ENCODE peak calls at places on chromosomes 12 and 14, in nine cellular contexts. C is KBM-7; V is stimulated activated CD8-positive, alpha-beta memory T cell treated with anti-CD3 and anti-CD28 coated beads, Interleukin-12 subunit alpha, Interleukin-12 subunit beta, amount 100 ng/mL, for 4 hours; B is heart right ventricle; J is stimulated activated naive CD8-positive, alpha-beta T cell treated with anti-CD3 and anti-CD28 coated beads, Interleukin-15, amount 100 ng/mL, for 72 hours; M is left ventricle myocardium inferior; L is endothelial cell of umbilical vein; O is T-helper 9 cell; R is T-helper 2 cell. X is an unnamed sample.

GRCh38 chr12:93032748-93033147 is 103.7 kb upstream of the EEA1 start:
- DNase-seq in C (no peak), V (no peak), B (no peak), J (no peak), M (no peak), L (peak; percentile 98), O (no peak), R (no peak), X (no peak)

GRCh38 chr12:52523825-52524224 is 3.6 kb upstream of the KRT5 start:
- DNase-seq in C (no peak), V (no peak), B (no peak), J (no peak), M (no peak), L (no peak), O (no peak), R (no peak), X (no peak)

GRCh38 chr12:99381992-99382391 is 265.6 kb upstream of the GARIN6 start:
- DNase-seq in C (no peak), V (no peak), B (no peak), J (no peak), M (no peak), L (no peak), O (no peak), R (no peak), X (no peak)

GRCh38 chr12:69341328-69341727 is 6.9 kb upstream of the LYZ start:
- DNase-seq in C (no peak), V (no peak), B (no peak), J (no peak), M (no peak), L (no peak), O (no peak), R (no peak), X (no peak)

GRCh38 chr12:8681129-8681902 is 16.5 kb upstream of the RIMKLB start:
- DNase-seq in C (no peak), V (no peak), B (no peak), J (no peak), M (no peak), L (peak; percentile 91), O (no peak), R (no peak), X (no peak)

GRCh38 chr14:69675246-69675583 is 63.8 kb downstream of the SUSD6 start:
- DNase-seq in C (no peak), V (no peak), B (peak; percentile 36), J (no peak), M (peak; percentile 52), L (no peak), O (no peak), R (no peak), X (no peak)

GRCh38 chr12:55227643-55228042 is 6.8 kb downstream of the OR10A7 start:
- DNase-seq in C (no peak), V (no peak), B (no peak), J (no peak), M (no peak), L (no peak), O (no peak), R (no peak), X (no peak)

GRCh38 chr12:53051881-53052412 is 2.1 kb downstream of the TNS2 start:
- DNase-seq in C (no peak), V (no peak), B (no peak), J (no peak), M (no peak), L (no peak), O (no peak), R (no peak), X (no peak)

GRCh38 chr12:93879476-93880376 is 202.6 kb downstream of the CRADD start:
- DNase-seq in C (no peak), V (no peak), B (no peak), J (no peak), M (no peak), L (no peak), O (no peak), R (no peak), X (no peak)

GRCh38 chr12:88418856-88419497 is 161.3 kb downstream of the KITLG start:
- DNase-seq in C (no peak), V (no peak), B (no peak), J (no peak), M (no peak), L (no peak), O (no peak), R (no peak), X (no peak)

GRCh38 chr12:105706321-105706972 is 376.0 kb downstream of the C12orf75 start:
- DNase-seq in C (no peak), V (no peak), B (peak; percentile 19), J (no peak), M (no peak), L (peak; percentile 64), O (no peak), R (no peak), X (no peak)

GRCh38 chr12:83106873-83107272 is 420.2 kb downstream of the TMTC2 start:
- DNase-seq in C (no peak), V (no peak), B (no peak), J (no peak), M (no peak), L (no peak), O (no peak), R (no peak), X (no peak)

GRCh38 chr14:51224551-51224950 is 15.5 kb upstream of the TMX1 start:
- DNase-seq in C (no peak), V (no peak), B (no peak), J (no peak), M (no peak), L (no peak), O (no peak), R (no peak), X (no peak)

GRCh38 chr14:90522585-90523191 is 125.9 kb downstream of the CALM1 start:
- DNase-seq in C (peak; percentile 29), V (no peak), B (no peak), J (no peak), M (peak; percentile 42), L (no peak), O (no peak), R (no peak), X (no peak)

GRCh38 chr12:58424735-58425379 is 483.5 kb downstream of the ATP23 start:
- DNase-seq in C (no peak), V (no peak), B (no peak), J (no peak), M (no peak), L (no peak), O (no peak), R (no peak), X (no peak)

GRCh38 chr12:92574046-92574783 is 128.6 kb upstream of the PLEKHG7 start:
- DNase-seq in C (peak; percentile 45), V (no peak), B (no peak), J (no peak), M (no peak), L (peak; percentile 24), O (no peak), R (no peak), X (no peak)

GRCh38 chr12:30974746-30975500 is 48.4 kb downstream of the TSPAN11 start:
- DNase-seq in C (no peak), V (no peak), B (no peak), J (no peak), M (no peak), L (no peak), O (no peak), R (no peak), X (no peak)

GRCh38 chr12:123131291-123131831 is 19.5 kb downstream of the PITPNM2 start:
- DNase-seq in C (no peak), V (no peak), B (no peak), J (no peak), M (no peak), L (no peak), O (no peak), R (no peak), X (no peak)

GRCh38 chr12:126051611-126052107 is 986.4 kb downstream of the AACS start:
- DNase-seq in C (peak; percentile 40), V (no peak), B (no peak), J (no peak), M (no peak), L (no peak), O (no peak), R (no peak), X (no peak)

GRCh38 chr12:65022960-65023359 is 98.1 kb downstream of the WIF1 start:
- DNase-seq in C (no peak), V (no peak), B (no peak), J (no peak), M (no peak), L (no peak), O (no peak), R (no peak), X (no peak)

GRCh38 chr12:11158885-11159444 is 12.0 kb upstream of the SMIM10L1 start:
- DNase-seq in C (no peak), V (no peak), B (no peak), J (no peak), M (no peak), L (no peak), O (no peak), R (no peak), X (no peak)

GRCh38 chr12:4269279-4269991 is 4.1 kb upstream of the CCND2 start:
- DNase-seq in C (peak; percentile 80), V (peak; percentile 95), B (peak; percentile 85), J (peak; percentile 94), M (peak; percentile 86), L (peak; percentile 65), O (peak; percentile 89), R (peak; percentile 74), X (peak; percentile 85)

X was measured in T-helper 17 cell.